ENCODE peak calls at places on chromosomes 12 and 14, in four cellular contexts. One of them, this sample, is unnamed.

GRCh38 chr12:124416516-124417395 is 121.9 kb downstream of the RFLNA start:
- DNase-seq in ELF-1: no peak
- DNase-seq in mucosa of descending colon: no peak
- DNase-seq in HFFc6: no peak
- DNase-seq in this sample: no peak

GRCh38 chr14:43647302-43647701 is 859.8 kb downstream of the FSCB start:
- DNase-seq in ELF-1: peak; percentile 4
- DNase-seq in mucosa of descending colon: no peak
- DNase-seq in HFFc6: no peak
- DNase-seq in this sample: peak; percentile 78

GRCh38 chr14:85482549-85482948 is 47.4 kb upstream of the FLRT2 start:
- DNase-seq in ELF-1: no peak
- DNase-seq in mucosa of descending colon: no peak
- DNase-seq in HFFc6: no peak
- DNase-seq in this sample: no peak

GRCh38 chr14:53539489-53540126 is 386.5 kb upstream of the DDHD1 start:
- DNase-seq in mucosa of descending colon: peak; percentile 59
- DNase-seq in ELF-1: peak; percentile 95
- DNase-seq in HFFc6: peak; percentile 67
- DNase-seq in this sample: peak; percentile 80

GRCh38 chr12:103560604-103561101 is 26.4 kb upstream of the STAB2 start:
- DNase-seq in HFFc6: peak; percentile 98
- DNase-seq in mucosa of descending colon: no peak
- DNase-seq in ELF-1: peak; percentile 18
- DNase-seq in this sample: no peak

GRCh38 chr12:11730299-11731041 is 81.0 kb downstream of the ETV6 start:
- DNase-seq in mucosa of descending colon: peak; percentile 64
- DNase-seq in HFFc6: no peak
- DNase-seq in ELF-1: no peak
- DNase-seq in this sample: no peak

GRCh38 chr12:110141389-110141788 is 17.2 kb downstream of the IFT81 start:
- DNase-seq in mucosa of descending colon: no peak
- DNase-seq in ELF-1: no peak
- DNase-seq in HFFc6: peak; percentile 53
- DNase-seq in this sample: no peak

GRCh38 chr14:55715889-55716288 is 135.9 kb downstream of the KTN1 start:
- DNase-seq in ELF-1: no peak
- DNase-seq in HFFc6: peak; percentile 94
- DNase-seq in mucosa of descending colon: no peak
- DNase-seq in this sample: no peak

GRCh38 chr12:2642176-2642892 is 152.4 kb upstream of the FKBP4 start:
- DNase-seq in HFFc6: no peak
- DNase-seq in mucosa of descending colon: no peak
- DNase-seq in ELF-1: no peak
- DNase-seq in this sample: no peak

GRCh38 chr14:21257395-21258193 is 11.6 kb downstream of the HNRNPC start:
- DNase-seq in HFFc6: no peak
- DNase-seq in mucosa of descending colon: no peak
- DNase-seq in ELF-1: no peak
- DNase-seq in this sample: no peak

GRCh38 chr12:108730337-108731104 is 797 bp downstream of the CORO1C start:
- DNase-seq in mucosa of descending colon: peak; percentile 85
- DNase-seq in HFFc6: peak; percentile 77
- DNase-seq in ELF-1: peak; percentile 91
- DNase-seq in this sample: peak; percentile 87

GRCh38 chr14:54667764-54668163 is 100.8 kb downstream of the SAMD4A start:
- DNase-seq in ELF-1: no peak
- DNase-seq in HFFc6: no peak
- DNase-seq in mucosa of descending colon: no peak
- DNase-seq in this sample: no peak

GRCh38 chr12:108611884-108612415 is 14.1 kb upstream of the TMEM119 start:
- DNase-seq in ELF-1: peak; percentile 77
- DNase-seq in HFFc6: peak; percentile 81
- DNase-seq in mucosa of descending colon: no peak
- DNase-seq in this sample: peak; percentile 84

GRCh38 chr14:72904840-72905561 is 11.1 kb upstream of the DPF3 start:
- DNase-seq in HFFc6: peak; percentile 73
- DNase-seq in mucosa of descending colon: no peak
- DNase-seq in ELF-1: peak; percentile 74
- DNase-seq in this sample: peak; percentile 52

GRCh38 chr12:49693931-49694439 is 13.2 kb downstream of the FMNL3 start:
- DNase-seq in mucosa of descending colon: no peak
- DNase-seq in HFFc6: peak; percentile 46
- DNase-seq in ELF-1: no peak
- DNase-seq in this sample: no peak

GRCh38 chr12:49503674-49504180 is 35.1 kb upstream of the KCNH3 start:
- DNase-seq in HFFc6: peak; percentile 65
- DNase-seq in ELF-1: no peak
- DNase-seq in mucosa of descending colon: no peak
- DNase-seq in this sample: no peak

GRCh38 chr14:74609721-74610120 is 2.3 kb downstream of the LTBP2 start:
- DNase-seq in ELF-1: no peak
- DNase-seq in mucosa of descending colon: no peak
- DNase-seq in HFFc6: no peak
- DNase-seq in this sample: no peak

GRCh38 chr12:41917827-41918445 is 226.7 kb downstream of the GXYLT1 start:
- DNase-seq in mucosa of descending colon: no peak
- DNase-seq in HFFc6: no peak
- DNase-seq in ELF-1: no peak
- DNase-seq in this sample: no peak

GRCh38 chr12:127559349-127560040 is 707.5 kb upstream of the TMEM132C start:
- DNase-seq in HFFc6: peak; percentile 96
- DNase-seq in ELF-1: peak; percentile 57
- DNase-seq in mucosa of descending colon: no peak
- DNase-seq in this sample: peak; percentile 83

GRCh38 chr14:59107819-59108218 is 80.6 kb upstream of the DAAM1 start:
- DNase-seq in ELF-1: no peak
- DNase-seq in mucosa of descending colon: peak; percentile 52
- DNase-seq in HFFc6: no peak
- DNase-seq in this sample: no peak

GRCh38 chr12:132866251-132866828 is 21.1 kb downstream of the CHFR start:
- DNase-seq in mucosa of descending colon: no peak
- DNase-seq in ELF-1: peak; percentile 41
- DNase-seq in HFFc6: peak; percentile 61
- DNase-seq in this sample: no peak

GRCh38 chr14:69093551-69094421 is 59.1 kb downstream of the DCAF5 start:
- DNase-seq in mucosa of descending colon: no peak
- DNase-seq in ELF-1: peak; percentile 90
- DNase-seq in HFFc6: peak; percentile 30
- DNase-seq in this sample: no peak

GRCh38 chr12:121933522-121934317 is 15.3 kb downstream of the CFAP251 start:
- DNase-seq in ELF-1: peak; percentile 74
- DNase-seq in HFFc6: no peak
- DNase-seq in mucosa of descending colon: no peak
- DNase-seq in this sample: peak; percentile 87

GRCh38 chr12:123104809-123105208 is 46.1 kb downstream of the PITPNM2 start:
- DNase-seq in HFFc6: no peak
- DNase-seq in mucosa of descending colon: no peak
- DNase-seq in ELF-1: no peak
- DNase-seq in this sample: no peak

GRCh38 chr12:62802981-62803380 is 132.0 kb downstream of the PPM1H start:
- DNase-seq in HFFc6: peak; percentile 49
- DNase-seq in ELF-1: no peak
- DNase-seq in mucosa of descending colon: no peak
- DNase-seq in this sample: no peak

GRCh38 chr14:67133595-67134441 is 55.4 kb upstream of the GARIN2 start:
- DNase-seq in ELF-1: no peak
- DNase-seq in mucosa of descending colon: no peak
- DNase-seq in HFFc6: no peak
- DNase-seq in this sample: no peak

GRCh38 chr14:64572721-64573508 is 23.2 kb downstream of the PPP1R36 start:
- DNase-seq in mucosa of descending colon: no peak
- DNase-seq in HFFc6: no peak
- DNase-seq in ELF-1: no peak
- DNase-seq in this sample: no peak

GRCh38 chr12:45076417-45077031 is 25.6 kb upstream of the DBX2 start:
- DNase-seq in ELF-1: peak; percentile 54
- DNase-seq in HFFc6: no peak
- DNase-seq in mucosa of descending colon: no peak
- DNase-seq in this sample: peak; percentile 78

GRCh38 chr12:46770501-46771183 is 55.2 kb downstream of the SLC38A4 start:
- DNase-seq in ELF-1: no peak
- DNase-seq in HFFc6: peak; percentile 25
- DNase-seq in mucosa of descending colon: no peak
- DNase-seq in this sample: no peak

GRCh38 chr12:34219046-34219770 is 196.9 kb downstream of the ALG10 start:
- DNase-seq in ELF-1: no peak
- DNase-seq in mucosa of descending colon: no peak
- DNase-seq in HFFc6: no peak
- DNase-seq in this sample: no peak

GRCh38 chr14:95445161-95445560 is 71.3 kb downstream of the SYNE3 start:
- DNase-seq in mucosa of descending colon: no peak
- DNase-seq in ELF-1: no peak
- DNase-seq in HFFc6: no peak
- DNase-seq in this sample: no peak

GRCh38 chr12:130673036-130673705 is 42.9 kb downstream of the RIMBP2 start:
- DNase-seq in mucosa of descending colon: no peak
- DNase-seq in HFFc6: no peak
- DNase-seq in ELF-1: no peak
- DNase-seq in this sample: no peak

GRCh38 chr14:101201535-101202125 is 298.1 kb upstream of the RTL1 start:
- DNase-seq in ELF-1: no peak
- DNase-seq in HFFc6: no peak
- DNase-seq in mucosa of descending colon: no peak
- DNase-seq in this sample: peak; percentile 15

This sample was measured in H9.